ENCODE peak calls at places on chromosome 14, in seven cellular contexts. One of them, this sample, is unnamed.
A peak's percentile ranks its signal among the peaks of the same experiment; 100 is the strongest.

GRCh38 chr14:102817942-102818940 is 41.0 kb downstream of the TRAF3 start:
- DNase-seq in ELF-1: no peak
- DNase-seq in CD4-positive, alpha-beta memory T cell: no peak
- DNase-seq in natural killer cell: no peak
- DNase-seq in fibroblast of mammary gland: peak; percentile 63
- DNase-seq in activated naive CD8-positive, alpha-beta T cell treated with anti-CD3 and anti-CD28 coated beads, Interleukin-2, amount 50 U/mL, for 24 hours: no peak
- DNase-seq in ovary: no peak
- DNase-seq in this sample: no peak

GRCh38 chr14:24411468-24412454 is 13.0 kb downstream of the NYNRIN start:
- DNase-seq in activated naive CD8-positive, alpha-beta T cell treated with anti-CD3 and anti-CD28 coated beads, Interleukin-2, amount 50 U/mL, for 24 hours: peak; percentile 39
- DNase-seq in ELF-1: peak; percentile 66
- DNase-seq in CD4-positive, alpha-beta memory T cell: peak; percentile 34
- DNase-seq in fibroblast of mammary gland: peak; percentile 68
- DNase-seq in ovary: no peak
- DNase-seq in natural killer cell: no peak
- DNase-seq in this sample: peak; percentile 83

GRCh38 chr14:20530771-20531571 is 25.6 kb downstream of the RNASE10 start:
- DNase-seq in ovary: peak; percentile 9
- DNase-seq in natural killer cell: peak; percentile 61
- DNase-seq in activated naive CD8-positive, alpha-beta T cell treated with anti-CD3 and anti-CD28 coated beads, Interleukin-2, amount 50 U/mL, for 24 hours: peak; percentile 77
- DNase-seq in ELF-1: peak; percentile 60
- DNase-seq in CD4-positive, alpha-beta memory T cell: peak; percentile 61
- DNase-seq in fibroblast of mammary gland: peak; percentile 78
- DNase-seq in this sample: peak; percentile 77

GRCh38 chr14:20848316-20848954 is 42.8 kb upstream of the RNASE3 start:
- DNase-seq in fibroblast of mammary gland: peak; percentile 72
- DNase-seq in natural killer cell: no peak
- DNase-seq in activated naive CD8-positive, alpha-beta T cell treated with anti-CD3 and anti-CD28 coated beads, Interleukin-2, amount 50 U/mL, for 24 hours: no peak
- DNase-seq in ovary: no peak
- DNase-seq in CD4-positive, alpha-beta memory T cell: no peak
- DNase-seq in ELF-1: no peak
- DNase-seq in this sample: peak; percentile 78

GRCh38 chr14:34039428-34040047 is 88.7 kb upstream of the EGLN3 start:
- DNase-seq in activated naive CD8-positive, alpha-beta T cell treated with anti-CD3 and anti-CD28 coated beads, Interleukin-2, amount 50 U/mL, for 24 hours: no peak
- DNase-seq in ELF-1: no peak
- DNase-seq in fibroblast of mammary gland: no peak
- DNase-seq in natural killer cell: no peak
- DNase-seq in ovary: no peak
- DNase-seq in CD4-positive, alpha-beta memory T cell: no peak
- DNase-seq in this sample: no peak

GRCh38 chr14:68135566-68135965 is 316.0 kb downstream of the RAD51B start:
- DNase-seq in ELF-1: no peak
- DNase-seq in activated naive CD8-positive, alpha-beta T cell treated with anti-CD3 and anti-CD28 coated beads, Interleukin-2, amount 50 U/mL, for 24 hours: no peak
- DNase-seq in CD4-positive, alpha-beta memory T cell: no peak
- DNase-seq in ovary: no peak
- DNase-seq in fibroblast of mammary gland: no peak
- DNase-seq in natural killer cell: no peak
- DNase-seq in this sample: no peak

GRCh38 chr14:101719708-101720107 is 41.8 kb upstream of the PPP2R5C start:
- DNase-seq in CD4-positive, alpha-beta memory T cell: no peak
- DNase-seq in activated naive CD8-positive, alpha-beta T cell treated with anti-CD3 and anti-CD28 coated beads, Interleukin-2, amount 50 U/mL, for 24 hours: no peak
- DNase-seq in ovary: no peak
- DNase-seq in fibroblast of mammary gland: no peak
- DNase-seq in natural killer cell: peak; percentile 11
- DNase-seq in ELF-1: no peak
- DNase-seq in this sample: peak; percentile 45

GRCh38 chr14:21102472-21103164 is 1.8 kb downstream of the TMEM253 start:
- DNase-seq in ovary: no peak
- DNase-seq in CD4-positive, alpha-beta memory T cell: no peak
- DNase-seq in fibroblast of mammary gland: no peak
- DNase-seq in ELF-1: no peak
- DNase-seq in activated naive CD8-positive, alpha-beta T cell treated with anti-CD3 and anti-CD28 coated beads, Interleukin-2, amount 50 U/mL, for 24 hours: no peak
- DNase-seq in natural killer cell: no peak
- DNase-seq in this sample: no peak

GRCh38 chr14:74425525-74426201 is 347 bp downstream of the SYNDIG1L start:
- DNase-seq in ELF-1: peak; percentile 43
- DNase-seq in CD4-positive, alpha-beta memory T cell: peak; percentile 45
- DNase-seq in natural killer cell: peak; percentile 63
- DNase-seq in fibroblast of mammary gland: no peak
- DNase-seq in activated naive CD8-positive, alpha-beta T cell treated with anti-CD3 and anti-CD28 coated beads, Interleukin-2, amount 50 U/mL, for 24 hours: peak; percentile 67
- DNase-seq in ovary: peak; percentile 20
- DNase-seq in this sample: peak; percentile 81

GRCh38 chr14:61368061-61368710 is 46.8 kb downstream of the PRKCH start:
- DNase-seq in CD4-positive, alpha-beta memory T cell: no peak
- DNase-seq in ovary: no peak
- DNase-seq in activated naive CD8-positive, alpha-beta T cell treated with anti-CD3 and anti-CD28 coated beads, Interleukin-2, amount 50 U/mL, for 24 hours: no peak
- DNase-seq in natural killer cell: no peak
- DNase-seq in ELF-1: peak; percentile 86
- DNase-seq in fibroblast of mammary gland: no peak
- DNase-seq in this sample: peak; percentile 94

GRCh38 chr14:54566410-54567223 is at the start of gene SAMD4A:
- DNase-seq in fibroblast of mammary gland: peak; percentile 84
- DNase-seq in ELF-1: peak; percentile 87
- DNase-seq in activated naive CD8-positive, alpha-beta T cell treated with anti-CD3 and anti-CD28 coated beads, Interleukin-2, amount 50 U/mL, for 24 hours: peak; percentile 67
- DNase-seq in CD4-positive, alpha-beta memory T cell: peak; percentile 64
- DNase-seq in ovary: peak; percentile 67
- DNase-seq in natural killer cell: peak; percentile 28
- DNase-seq in this sample: peak; percentile 92

GRCh38 chr14:68249534-68250517 is 430.2 kb downstream of the RAD51B start:
- DNase-seq in CD4-positive, alpha-beta memory T cell: no peak
- DNase-seq in ELF-1: no peak
- DNase-seq in ovary: no peak
- DNase-seq in fibroblast of mammary gland: peak; percentile 79
- DNase-seq in natural killer cell: no peak
- DNase-seq in activated naive CD8-positive, alpha-beta T cell treated with anti-CD3 and anti-CD28 coated beads, Interleukin-2, amount 50 U/mL, for 24 hours: no peak
- DNase-seq in this sample: peak; percentile 61

This sample was measured in islet precursor cell.